ENCODE peak calls at places on chromosomes 1 and 21, in six cellular contexts. Q is kidney, S is Panc1, K is left lung, M is MM.1S, B is stomach. V is an unnamed sample. For H3K36me3, the result is how much of the 10 kb centered on the place peaks cover.

GRCh38 chr21:38751379-38752050 is 54.2 kb upstream of the ETS2 start:
- DNase-seq in Q (peak), S (no peak), K (peak), M (no peak), B (no peak), V (no peak)

GRCh38 chr1:46152021-46152420 is 19.6 kb upstream of the PIK3R3 start:
- DNase-seq in Q (no peak), S (no peak), K (no peak), M (no peak), B (no peak), V (no peak)

GRCh38 chr1:179166663-179167417 is 62.6 kb downstream of the ABL2 start:
- DNase-seq in Q (no peak), S (no peak), K (no peak), M (no peak), B (no peak), V (no peak)

GRCh38 chr1:203480525-203481084 is 5.0 kb downstream of the PRELP start:
- DNase-seq in Q (peak), S (no peak), K (peak), M (peak), B (peak), V (no peak)

GRCh38 chr1:25917996-25918395 is 11.8 kb upstream of the STMN1 start:
- DNase-seq in Q (no peak), S (no peak), K (no peak), M (no peak), B (no peak), V (no peak)

GRCh38 chr1:58047265-58047858 is 499.2 kb downstream of the OMA1 start:
- DNase-seq in Q (peak), S (no peak), K (no peak), M (peak), B (no peak), V (no peak)

GRCh38 chr1:234743866-234744581 is 134.0 kb upstream of the IRF2BP2 start:
- DNase-seq in Q (no peak), S (no peak), K (no peak), M (no peak), B (no peak), V (no peak)

GRCh38 chr1:99266731-99267130 is 2.4 kb downstream of the PLPPR4 start:
- DNase-seq in Q (no peak), S (no peak), K (no peak), M (no peak), B (no peak), V (no peak)

GRCh38 chr1:211680752-211681327 is 5.4 kb upstream of the NEK2 start:
- DNase-seq in Q (peak), S (peak), K (peak), M (peak), B (peak), V (peak)

GRCh38 chr1:206706298-206706791 is 21.6 kb downstream of the MAPKAPK2 start:
- DNase-seq in Q (peak), S (no peak), K (no peak), M (no peak), B (no peak), V (no peak)

GRCh38 chr21:44431300-44431699 is 24.0 kb upstream of the LRRC3 start:
- DNase-seq in Q (no peak), S (no peak), K (no peak), M (no peak), B (no peak), V (no peak)

GRCh38 chr21:46661211-46661625 is 25.7 kb downstream of the PRMT2 start:
- DNase-seq in Q (peak), S (no peak), K (peak), M (peak), B (peak), V (no peak)

GRCh38 chr1:61638296-61638695 is 86.6 kb downstream of the TM2D1 start:
- DNase-seq in Q (no peak), S (no peak), K (no peak), M (no peak), B (no peak), V (peak)

GRCh38 chr1:245807306-245807705 is 652.5 kb downstream of the KIF26B start:
- DNase-seq in Q (no peak), S (no peak), K (peak), M (no peak), B (no peak), V (no peak)

GRCh38 chr1:192529031-192529755 is 46.4 kb upstream of the RGS1 start:
- DNase-seq in Q (no peak), S (no peak), K (no peak), M (no peak), B (no peak), V (no peak)

GRCh38 chr1:209565759-209566678 is 17.5 kb upstream of the CAMK1G start:
- DNase-seq in Q (peak), S (peak), K (peak), M (peak), B (peak), V (peak)

GRCh38 chr1:10471411-10472219 is 714 bp downstream of the DFFA start:
- DNase-seq in Q (no peak), S (no peak), K (no peak), M (no peak), B (no peak), V (no peak)

GRCh38 chr1:186662752-186663151 is 17.5 kb downstream of the PTGS2 start:
- DNase-seq in Q (no peak), S (no peak), K (no peak), M (no peak), B (no peak), V (no peak)

GRCh38 chr1:24899581-24900485 is 30.2 kb downstream of the RUNX3 start:
- DNase-seq in Q (peak), S (no peak), K (peak), M (no peak), B (no peak), V (no peak)

GRCh38 chr1:201376464-201377374 is 761 bp downstream of the TNNT2 start:
- DNase-seq in Q (no peak), S (no peak), K (no peak), M (peak), B (peak), V (no peak)

GRCh38 chr1:50109647-50110075 is 941 bp downstream of the ELAVL4 start:
- DNase-seq in Q (no peak), S (no peak), K (no peak), M (no peak), B (no peak), V (no peak)

GRCh38 chr1:154964359-154964758 is 2.8 kb upstream of the PYGO2 start:
- DNase-seq in Q (peak), S (no peak), K (no peak), M (no peak), B (no peak), V (no peak)

GRCh38 chr1:169745015-169745861 is 11.4 kb upstream of the SELE start:
- DNase-seq in Q (no peak), S (no peak), K (no peak), M (no peak), B (no peak), V (no peak)

GRCh38 chr1:173205146-173206051 is 1.7 kb downstream of the TNFSF4 start:
- DNase-seq in Q (no peak), S (no peak), K (no peak), M (peak), B (no peak), V (no peak)

GRCh38 chr1:39047374-39048229 is 21.5 kb downstream of the NDUFS5 start:
- DNase-seq in Q (no peak), S (no peak), K (no peak), M (no peak), B (no peak), V (no peak)

DNA sequence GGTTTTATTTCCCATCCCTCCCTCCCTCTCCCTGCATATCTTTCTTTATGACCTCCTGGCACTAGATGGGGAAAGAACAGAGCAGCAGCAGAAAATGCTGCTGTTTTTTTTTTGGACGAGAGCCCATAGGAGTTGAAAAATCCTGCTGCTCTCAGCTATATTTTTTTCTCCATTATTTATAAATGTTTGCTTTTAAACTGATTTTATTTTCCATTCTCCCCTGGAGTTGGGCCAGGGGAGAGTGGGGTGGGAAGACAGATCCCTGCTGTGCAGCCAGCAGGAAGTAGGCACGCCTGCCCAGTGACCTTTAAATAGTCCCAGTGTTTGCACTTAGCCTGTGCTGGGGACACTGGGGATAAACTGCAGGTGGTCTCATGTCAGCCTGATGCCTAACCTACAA is 17.4 kb downstream of the SFT2D2 start:
- DNase-seq in Q (peak), S (no peak), K (no peak), M (no peak), B (peak), V (no peak)
- H3K36me3 ChIP-seq in Q (under half), S (under half), K (half or more), M (under half), B (half or more), V (half or more)

GRCh38 chr1:230104395-230105244 is 37.6 kb downstream of the GALNT2 start:
- DNase-seq in Q (peak), S (peak), K (peak), M (peak), B (peak), V (no peak)

GRCh38 chr1:230103341-230104173 is 36.5 kb downstream of the GALNT2 start:
- DNase-seq in Q (no peak), S (no peak), K (no peak), M (peak), B (no peak), V (no peak)

GRCh38 chr1:230105245-230105753 is 38.3 kb downstream of the GALNT2 start:
- DNase-seq in Q (peak), S (no peak), K (no peak), M (no peak), B (no peak), V (no peak)

GRCh38 chr1:230107941-230108340 is 40.9 kb downstream of the GALNT2 start:
- DNase-seq in Q (no peak), S (no peak), K (no peak), M (no peak), B (no peak), V (no peak)

GRCh38 chr1:230105754-230106625 is 39.0 kb downstream of the GALNT2 start:
- DNase-seq in Q (no peak), S (no peak), K (no peak), M (peak), B (no peak), V (no peak)
- H3K4me3 ChIP-seq in Q (no peak), S (no peak), K (no peak), M (peak), B (no peak), V (no peak)

GRCh38 chr21:45453308-45453950 is 48.5 kb downstream of the COL18A1 start:
- DNase-seq in Q (peak), S (no peak), K (no peak), M (no peak), B (no peak), V (no peak)
- H3K27ac ChIP-seq in Q (no peak), S (peak), K (no peak), M (no peak), B (no peak), V (no peak)

DNA sequence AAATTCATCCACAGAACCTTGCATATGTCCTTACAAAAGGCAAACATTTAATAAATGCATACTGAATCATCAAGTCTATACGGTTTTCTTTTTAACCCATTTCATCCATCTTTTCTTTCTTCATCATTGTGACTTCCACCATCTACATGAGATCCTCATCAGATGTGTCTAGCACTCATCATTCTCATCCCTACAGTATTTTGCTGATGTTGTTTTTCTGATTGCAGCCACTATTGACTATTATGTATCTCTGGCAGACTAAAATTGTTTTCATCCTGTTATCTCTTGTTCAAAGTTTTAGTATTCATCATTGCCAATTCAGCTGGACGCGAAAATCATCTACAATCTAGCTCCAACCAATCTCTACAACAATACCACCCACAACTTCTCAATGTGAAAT is 5.9 kb downstream of the LRIF1 start:
- DNase-seq in Q (no peak), S (no peak), K (no peak), M (no peak), B (no peak), V (no peak)
- H3K36me3 ChIP-seq in Q (under half), S (under half), K (under half), M (under half), B (under half), V (under half)

DNA sequence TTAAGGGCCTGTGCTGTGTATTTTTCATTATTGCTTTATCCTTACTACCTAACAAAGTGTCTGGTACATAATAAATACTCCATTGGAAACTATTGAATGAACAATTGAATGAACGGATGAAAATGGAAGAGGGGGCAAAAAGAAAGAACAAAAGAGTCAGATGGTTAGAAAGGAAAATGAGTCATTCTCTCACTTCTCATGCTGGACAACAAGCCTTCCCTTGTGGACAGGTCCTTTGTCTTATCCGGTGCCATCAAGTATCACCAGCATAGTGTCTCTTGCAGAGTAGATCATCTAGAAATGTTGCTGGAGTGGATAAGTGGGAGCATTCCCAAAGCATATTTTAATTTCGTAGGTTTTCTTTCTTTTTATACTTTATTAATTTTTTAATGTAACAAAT is 159.9 kb downstream of the NEK7 start:
- DNase-seq in Q (no peak), S (no peak), K (no peak), M (no peak), B (no peak), V (no peak)
- H3K4me3 ChIP-seq in Q (no peak), S (no peak), K (no peak), M (no peak), B (no peak), V (no peak)

GRCh38 chr1:54027848-54028247 is 9.9 kb upstream of the LDLRAD1 start:
- DNase-seq in Q (no peak), S (no peak), K (no peak), M (no peak), B (no peak), V (no peak)

DNA sequence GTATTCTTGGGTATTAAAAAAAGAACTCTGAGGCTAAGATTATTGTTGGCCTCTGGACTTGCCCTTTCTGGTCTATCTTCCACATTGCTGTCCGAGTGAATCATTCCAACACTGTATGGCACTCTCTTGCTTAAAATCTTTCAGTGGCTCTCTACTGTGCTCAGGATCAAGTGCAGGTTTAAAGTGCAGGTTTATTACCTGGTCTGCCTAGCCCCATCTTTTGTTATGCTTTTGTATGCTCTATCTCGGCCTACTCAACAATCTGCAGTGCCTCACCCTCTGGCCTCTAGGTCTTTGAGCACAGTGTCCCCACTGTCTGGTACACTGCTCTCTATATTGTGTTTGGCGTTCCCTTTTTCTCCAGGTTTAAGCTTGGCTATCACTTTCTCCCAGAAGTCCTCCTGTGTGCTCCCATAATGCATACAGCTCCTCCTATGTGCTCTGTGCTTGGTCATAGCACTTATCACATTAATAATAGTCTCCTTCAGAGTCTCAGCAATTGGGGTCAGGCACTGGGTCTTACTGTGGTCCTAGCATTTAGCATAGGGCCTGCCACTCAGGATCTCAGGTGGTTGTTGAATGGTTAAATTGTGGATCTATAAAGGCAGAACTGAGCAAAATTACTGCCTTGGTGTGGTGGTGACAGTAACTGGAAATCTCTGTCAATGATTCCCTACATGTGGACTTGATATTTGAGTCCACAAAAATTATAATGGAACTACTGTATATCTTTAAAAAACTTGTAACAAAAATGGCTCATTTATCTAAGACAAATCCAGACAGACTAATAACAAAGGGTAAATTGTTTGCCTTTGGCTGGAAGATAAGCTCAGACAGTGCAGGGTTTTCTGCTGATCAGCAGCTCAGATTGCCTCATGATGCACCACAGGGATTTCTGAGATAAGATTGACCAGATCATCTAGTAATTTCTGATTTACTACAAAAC is 10.6 kb upstream of the LDLRAD1 start:
- DNase-seq in Q (no peak), S (no peak), K (no peak), M (no peak), B (no peak), V (no peak)
- H3K27ac ChIP-seq in Q (no peak), S (no peak), K (no peak), M (no peak), B (no peak), V (no peak)

GRCh38 chr1:226357416-226357815 is 48.5 kb upstream of the LIN9 start:
- DNase-seq in Q (no peak), S (no peak), K (no peak), M (no peak), B (no peak), V (no peak)

GRCh38 chr1:226362346-226362745 is 45.5 kb downstream of the PARP1 start:
- DNase-seq in Q (no peak), S (no peak), K (no peak), M (no peak), B (no peak), V (no peak)

GRCh38 chr1:226364129-226364899 is 43.6 kb downstream of the PARP1 start:
- DNase-seq in Q (no peak), S (no peak), K (no peak), M (no peak), B (no peak), V (no peak)

GRCh38 chr1:226362891-226363447 is 44.9 kb downstream of the PARP1 start:
- DNase-seq in Q (no peak), S (no peak), K (no peak), M (no peak), B (no peak), V (no peak)

DNA sequence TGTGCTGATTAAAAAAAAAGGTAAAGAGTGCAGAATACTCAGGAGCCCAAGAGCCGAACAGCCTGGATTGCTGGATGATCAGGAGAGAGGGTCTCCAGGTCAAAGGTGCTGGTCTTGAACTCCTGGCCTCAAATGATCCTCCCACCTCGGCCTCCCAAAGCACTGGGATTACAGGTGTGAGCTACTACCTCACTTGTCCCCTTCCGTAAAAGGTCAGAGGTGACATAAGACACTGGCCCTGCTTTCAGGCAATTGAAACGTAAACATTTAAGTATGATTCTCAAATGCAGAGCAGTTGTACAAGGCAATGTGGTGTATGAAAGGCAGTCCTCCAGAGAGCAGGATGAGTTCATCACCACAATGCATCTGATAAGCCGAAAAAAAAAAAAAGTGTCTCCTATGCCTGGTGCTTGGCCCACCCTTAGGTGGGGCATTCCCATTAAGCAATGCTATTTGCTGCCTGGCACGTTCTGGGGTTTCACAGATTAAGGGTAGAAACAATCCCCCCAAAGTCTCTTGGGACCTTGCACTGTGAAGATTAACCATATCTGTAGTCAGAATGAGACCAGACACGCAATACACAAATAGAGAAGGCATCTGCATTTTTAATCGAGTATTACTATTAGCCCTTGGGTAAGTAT is 47.7 kb downstream of the PARP1 start:
- DNase-seq in Q (no peak), S (no peak), K (no peak), M (no peak), B (no peak), V (no peak)
- H3K36me3 ChIP-seq in Q (under half), S (under half), K (half or more), M (under half), B (half or more), V (half or more)

V was measured in SK-N-MC.